ENCODE peak calls at places on chromosomes 12 and 14, in ten cellular contexts. H, S, K, J, M, L, Q, I, O and W are unnamed samples.

GRCh38 chr14:66998013-66998412 is 191.2 kb upstream of the GARIN2 start:
- DNase-seq in J (no peak), O (no peak), L (no peak), S (no peak), K (no peak), I (no peak), H (no peak), Q (no peak), M (no peak), W (no peak)

GRCh38 chr12:122028165-122028591 is 6.5 kb downstream of the BCL7A start:
- DNase-seq in Q (no peak), L (no peak), J (no peak), S (no peak), M (no peak), K (no peak), O (no peak), H (peak; percentile 54), I (no peak), W (no peak)

GRCh38 chr14:62143235-62143634 is 381.0 kb downstream of the SNAPC1 start:
- DNase-seq in Q (no peak), O (no peak), I (no peak), K (no peak), S (no peak), L (no peak), M (no peak), H (no peak), J (no peak), W (no peak)

GRCh38 chr14:78359581-78359980 is 189.4 kb downstream of the NRXN3 start:
- DNase-seq in J (no peak), M (no peak), O (no peak), K (no peak), Q (no peak), I (no peak), H (no peak), S (no peak), L (no peak), W (no peak)

GRCh38 chr12:49092086-49092815 is 2.4 kb downstream of the DHH start:
- DNase-seq in L (no peak), O (peak; percentile 24), M (no peak), H (no peak), Q (peak; percentile 63), I (peak; percentile 90), K (no peak), J (peak; percentile 37), S (no peak), W (no peak)

GRCh38 chr14:83556065-83556464 is 1973.9 kb upstream of the FLRT2 start:
- DNase-seq in O (no peak), K (no peak), J (no peak), I (no peak), H (no peak), L (no peak), M (no peak), Q (no peak), S (no peak), W (no peak)

GRCh38 chr12:94290353-94290752 is 142.0 kb downstream of the PLXNC1 start:
- DNase-seq in K (no peak), M (no peak), J (no peak), Q (no peak), S (no peak), L (no peak), O (no peak), I (no peak), H (no peak), W (no peak)

GRCh38 chr12:1947081-1947480 is 28.6 kb upstream of the CACNA2D4 start:
- DNase-seq in Q (no peak), L (no peak), S (no peak), I (no peak), H (no peak), K (no peak), M (no peak), O (no peak), J (no peak), W (no peak)

GRCh38 chr14:101075025-101075800 is 171.7 kb upstream of the RTL1 start:
- DNase-seq in M (no peak), J (no peak), Q (no peak), H (no peak), L (peak; percentile 15), S (no peak), O (no peak), I (no peak), K (no peak), W (peak; percentile 40)

GRCh38 chr14:50734950-50735697 is 67.0 kb upstream of the SAV1 start:
- DNase-seq in O (no peak), M (no peak), K (no peak), J (no peak), H (no peak), L (no peak), S (no peak), Q (no peak), I (no peak), W (no peak)

GRCh38 chr12:41697161-41697560 is 447.5 kb downstream of the GXYLT1 start:
- DNase-seq in O (no peak), H (no peak), M (no peak), J (no peak), Q (no peak), K (no peak), I (no peak), L (no peak), S (no peak), W (no peak)

GRCh38 chr12:96878704-96879103 is 28.4 kb upstream of the NEDD1 start:
- DNase-seq in O (no peak), Q (no peak), I (no peak), J (no peak), S (no peak), M (no peak), L (no peak), K (no peak), H (no peak), W (no peak)

GRCh38 chr12:84805474-84805858 is 107.1 kb downstream of the SLC6A15 start:
- DNase-seq in H (no peak), K (no peak), M (no peak), I (peak; percentile 94), O (no peak), Q (no peak), S (no peak), J (no peak), L (no peak), W (no peak)

GRCh38 chr12:26821212-26821701 is 11.7 kb downstream of the ITPR2 start:
- DNase-seq in I (no peak), O (peak; percentile 24), M (no peak), Q (no peak), L (no peak), H (no peak), J (no peak), K (no peak), S (no peak), W (no peak)

GRCh38 chr12:101859664-101860607 is 17.4 kb upstream of the DRAM1 start:
- DNase-seq in Q (no peak), S (no peak), O (no peak), M (no peak), L (no peak), I (no peak), J (no peak), K (no peak), H (no peak), W (no peak)

GRCh38 chr14:21525571-21525970 is 575 bp downstream of the SALL2 start:
- DNase-seq in J (no peak), I (peak; percentile 55), H (no peak), Q (no peak), M (no peak), L (no peak), K (no peak), S (no peak), O (peak; percentile 16), W (no peak)

GRCh38 chr12:117481470-117481869 is 120.0 kb upstream of the NOS1 start:
- DNase-seq in J (no peak), M (no peak), H (no peak), O (no peak), S (no peak), Q (no peak), K (no peak), I (no peak), L (no peak), W (no peak)

GRCh38 chr12:95601626-95602025 is 50.4 kb upstream of the USP44 start:
- DNase-seq in H (no peak), M (no peak), I (no peak), J (no peak), S (no peak), L (no peak), K (no peak), O (no peak), Q (no peak), W (no peak)

GRCh38 chr12:121494093-121494787 is 86.6 kb downstream of the KDM2B start:
- DNase-seq in O (peak; percentile 30), I (peak; percentile 78), M (no peak), H (no peak), K (peak; percentile 8), S (no peak), L (peak; percentile 46), J (peak; percentile 37), Q (peak; percentile 69), W (peak; percentile 74)

GRCh38 chr12:51055060-51055459 is 6.9 kb downstream of the LETMD1 start:
- DNase-seq in J (no peak), H (no peak), L (no peak), M (no peak), Q (no peak), O (no peak), K (no peak), S (no peak), I (no peak), W (no peak)

GRCh38 chr14:79585845-79586244 is 625.5 kb downstream of the DIO2 start:
- DNase-seq in J (no peak), O (peak; percentile 11), M (no peak), I (no peak), L (no peak), Q (no peak), H (no peak), K (no peak), S (no peak), W (no peak)

GRCh38 chr14:103623883-103624482 is 5.0 kb upstream of the KLC1 start:
- DNase-seq in Q (no peak), S (peak; percentile 77), O (peak; percentile 15), M (peak; percentile 79), J (peak; percentile 62), K (no peak), I (no peak), H (no peak), L (peak; percentile 51), W (peak; percentile 85)
- H3K27ac ChIP-seq in Q (no peak overlapping the region), S (peak overlapping the region; percentile 66), O (no peak overlapping the region), M (peak overlapping the region; percentile 79), J (peak overlapping the region; percentile 76), K (no peak overlapping the region), I (no peak overlapping the region), H (no peak overlapping the region), L (peak overlapping the region; percentile 25), W (peak overlapping the region; percentile 78)

GRCh38 chr14:32043624-32044023 is 33.5 kb upstream of the ARHGAP5 start:
- DNase-seq in O (no peak), Q (no peak), K (no peak), L (no peak), I (no peak), J (no peak), M (no peak), S (no peak), H (no peak), W (no peak)
- H3K27me3 ChIP-seq in O (no peaks in the 10 kb centered on the region), Q (peaks cover 4% of the 10 kb centered on the region), K (no peaks in the 10 kb centered on the region), L (no peaks in the 10 kb centered on the region), I (no peaks in the 10 kb centered on the region), J (no peaks in the 10 kb centered on the region), M (no peaks in the 10 kb centered on the region), S (no peaks in the 10 kb centered on the region), H (no peaks in the 10 kb centered on the region), W (no peaks in the 10 kb centered on the region)

GRCh38 chr14:26255213-26255612 is 342.6 kb downstream of the NOVA1 start:
- DNase-seq in K (no peak), M (no peak), O (no peak), J (no peak), I (peak; percentile 52), H (no peak), Q (no peak), L (no peak), S (no peak), W (no peak)
- TF ChIP-seq CTCF in K (no peak), M (peak; percentile 13), O (peak; percentile 4), J (peak; percentile 24), I (peak; percentile 58), H (no peak), Q (no peak), L (no peak), S (no peak), W (peak; percentile 15)

GRCh38 chr14:68015356-68016242 is 196.0 kb downstream of the RAD51B start:
- DNase-seq in Q (no peak), H (no peak), J (no peak), I (no peak), L (no peak), S (no peak), M (no peak), O (no peak), K (no peak), W (no peak)
- H3K27ac ChIP-seq in Q (no peak overlapping the region), H (no peak overlapping the region), J (no peak overlapping the region), I (no peak overlapping the region), L (no peak overlapping the region), S (no peak overlapping the region), M (no peak overlapping the region), O (no peak overlapping the region), K (no peak overlapping the region), W (no peak overlapping the region)